ENCODE peak calls at places on chromosomes 4 and X, in eight cellular contexts. A is hepatocyte, P is AG09309, M is progenitor cell of endocrine pancreas, T is fibroblast of villous mesenchyme, J is left lung, R is MCF 10A, U is colonic mucosa. L is an unnamed sample.

GRCh38 chr4:74529284-74530041 is 84.5 kb downstream of the AREG start:
- DNase-seq in U (peak), M (no peak), J (no peak), P (no peak), R (no peak), T (no peak), A (no peak), L (no peak)

GRCh38 chr4:137651128-137651527 is 118.8 kb upstream of the PCDH18 start:
- DNase-seq in A (no peak), P (no peak), M (no peak), T (peak), U (no peak), J (no peak), R (no peak), L (no peak)

GRCh38 chrX:31981546-31982062 is 909.8 kb upstream of the FTHL17 start:
- DNase-seq in R (no peak), M (no peak), J (no peak), P (no peak), A (no peak), U (no peak), T (no peak), L (no peak)

GRCh38 chrX:153755136-153755535 is 8.9 kb upstream of the PLXNB3 start:
- DNase-seq in P (no peak), J (no peak), R (no peak), T (no peak), U (no peak), A (no peak), M (no peak), L (no peak)

GRCh38 chr4:8218371-8219050 is 19.4 kb downstream of the SH3TC1 start:
- DNase-seq in J (no peak), P (no peak), U (no peak), R (no peak), M (no peak), A (no peak), T (no peak), L (no peak)

GRCh38 chr4:48706741-48707140 is 73.3 kb downstream of the FRYL start:
- DNase-seq in P (no peak), U (no peak), M (no peak), T (no peak), A (no peak), J (no peak), R (no peak), L (no peak)

GRCh38 chr4:109206610-109207009 is 95.8 kb downstream of the COL25A1 start:
- DNase-seq in A (no peak), M (no peak), R (no peak), T (no peak), U (no peak), P (no peak), J (no peak), L (no peak)

GRCh38 chr4:184351560-184352451 is 122.5 kb downstream of the IRF2 start:
- DNase-seq in A (no peak), J (no peak), T (no peak), M (no peak), P (no peak), U (no peak), R (no peak), L (no peak)

GRCh38 chr4:44487341-44487740 is 38.7 kb upstream of the KCTD8 start:
- DNase-seq in R (peak), P (no peak), T (no peak), J (no peak), M (no peak), A (no peak), U (no peak), L (no peak)

GRCh38 chrX:108892501-108892900 is 156.1 kb upstream of the IRS4 start:
- DNase-seq in T (no peak), R (no peak), M (no peak), J (no peak), A (no peak), P (no peak), U (no peak), L (no peak)

GRCh38 chrX:132033166-132033565 is 10.1 kb downstream of the STK26 start:
- DNase-seq in J (no peak), P (no peak), T (no peak), M (no peak), A (no peak), U (no peak), R (no peak), L (no peak)

GRCh38 chr4:1047976-1048780 is 36.8 kb downstream of the FGFRL1 start:
- DNase-seq in M (no peak), J (peak), P (no peak), U (no peak), A (no peak), T (no peak), R (no peak), L (no peak)

GRCh38 chr4:98568896-98569663 is 89.3 kb downstream of the TSPAN5 start:
- DNase-seq in M (no peak), R (no peak), A (no peak), U (no peak), T (peak), P (no peak), J (no peak), L (no peak)

GRCh38 chr4:7547368-7548040 is 112.8 kb upstream of the PSAPL1 start:
- DNase-seq in M (no peak), P (no peak), J (no peak), A (no peak), T (no peak), U (no peak), R (peak), L (no peak)

GRCh38 chr4:137534516-137534915 is 2.2 kb upstream of the PCDH18 start:
- DNase-seq in A (no peak), P (no peak), T (no peak), U (no peak), J (no peak), M (no peak), R (no peak), L (no peak)

GRCh38 chrX:39445336-39445735 is 644.1 kb downstream of the MID1IP1 start:
- DNase-seq in U (peak), J (no peak), P (no peak), A (no peak), T (no peak), M (no peak), R (peak), L (peak)
- TF ChIP-seq CTCF in U (peak), J (peak), P (peak), A (peak), T (peak), M (peak), R (peak), L (no peak)

DNA sequence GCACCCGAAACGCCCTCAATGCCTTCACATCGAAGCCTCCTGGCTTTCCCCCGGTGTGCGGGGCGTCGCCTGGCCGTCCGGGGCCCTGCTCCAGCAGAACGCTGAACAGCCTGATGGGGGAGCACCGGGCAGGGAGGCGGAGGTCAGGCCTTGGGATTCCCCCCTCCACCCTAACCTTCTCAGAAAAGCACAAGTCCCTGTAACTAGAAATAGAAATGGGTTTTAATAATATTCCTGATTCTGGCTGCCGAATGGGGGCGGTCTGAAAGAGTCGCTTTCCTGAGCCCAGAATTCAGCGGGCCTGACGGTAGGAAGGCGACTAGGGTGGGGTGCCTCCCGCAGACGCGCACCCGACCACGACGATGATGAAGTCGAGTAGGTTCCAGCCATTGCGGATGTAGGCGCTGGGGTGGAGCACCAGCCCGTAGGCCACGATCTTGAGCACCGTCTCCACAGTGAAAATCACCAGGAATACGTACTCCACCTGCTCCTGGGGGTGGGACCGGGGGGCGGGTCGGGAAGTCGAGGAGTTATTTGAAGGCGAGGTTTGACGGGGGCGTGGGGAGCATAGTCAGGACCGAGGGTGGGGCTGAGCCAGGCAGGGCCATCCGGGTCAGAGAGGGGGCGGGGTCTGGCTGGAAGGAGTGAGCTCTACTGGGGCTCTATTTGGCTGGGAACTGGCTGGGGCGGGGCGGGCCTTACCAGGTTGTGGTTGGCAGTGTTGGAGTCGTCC is 2.5 kb downstream of the CACNA1F start:
- DNase-seq in T (no peak), J (peak), U (peak), A (peak), M (peak), P (no peak), R (no peak), L (peak)
- TF ChIP-seq CTCF in T (no peak), J (no peak), U (no peak), A (no peak), M (peak), P (no peak), R (no peak), L (no peak)

GRCh38 chr4:185626798-185627197 is 91.5 kb upstream of the PDLIM3 start:
- DNase-seq in M (no peak), U (no peak), T (no peak), R (no peak), J (no peak), P (no peak), A (no peak), L (no peak)
- TF ChIP-seq CTCF in M (no peak), U (no peak), T (no peak), R (no peak), J (no peak), P (no peak), A (no peak), L (no peak)

GRCh38 chr4:175562537-175562936 is 249.5 kb downstream of the GPM6A start:
- DNase-seq in R (no peak), T (no peak), P (no peak), U (no peak), M (no peak), J (no peak), A (no peak), L (no peak)

GRCh38 chr4:175561691-175562090 is 250.4 kb downstream of the GPM6A start:
- DNase-seq in P (no peak), J (no peak), M (no peak), R (no peak), U (no peak), T (no peak), A (no peak), L (no peak)

GRCh38 chr4:175562111-175562510 is 250.0 kb downstream of the GPM6A start:
- DNase-seq in A (no peak), T (no peak), R (no peak), P (no peak), M (no peak), U (no peak), J (no peak), L (no peak)

DNA sequence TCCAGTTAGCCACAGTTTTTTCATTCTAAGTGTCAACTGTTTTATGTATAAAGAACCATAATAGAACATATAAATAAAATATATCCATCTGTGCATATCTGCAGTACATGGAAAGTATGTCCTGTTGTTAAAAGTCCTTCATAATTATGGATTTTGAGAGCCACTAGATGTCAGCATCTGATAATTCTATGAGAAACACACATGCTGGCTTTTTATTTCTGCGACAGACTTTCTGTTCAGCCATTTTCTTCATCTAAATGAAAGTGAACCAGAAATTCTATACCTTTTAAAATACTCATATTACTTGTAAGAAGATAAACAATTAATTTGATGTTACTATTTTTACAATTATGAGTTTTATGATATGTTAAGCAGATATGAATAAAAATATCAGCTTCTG is 251.4 kb downstream of the GPM6A start:
- DNase-seq in T (peak), U (no peak), R (peak), A (peak), J (no peak), P (peak), M (no peak), L (no peak)
- TF ChIP-seq CTCF in T (peak), U (no peak), R (peak), A (peak), J (no peak), P (peak), M (no peak), L (no peak)

GRCh38 chr4:158259955-158260575 is 49.8 kb downstream of the TMEM144 start:
- DNase-seq in T (peak), R (peak), P (no peak), J (no peak), U (no peak), M (no peak), A (peak), L (no peak)
- TF ChIP-seq CTCF in T (peak), R (peak), P (no peak), J (peak), U (no peak), M (peak), A (peak), L (no peak)

GRCh38 chr4:140752669-140753068 is 3.5 kb downstream of the TBC1D9 start:
- DNase-seq in T (no peak), U (no peak), A (no peak), M (no peak), J (no peak), R (no peak), P (no peak), L (no peak)

GRCh38 chr4:140756292-140757219 is at the start of gene TBC1D9:
- DNase-seq in U (peak), M (peak), R (peak), A (peak), T (peak), P (peak), J (peak), L (peak)

GRCh38 chr4:140757220-140757607 is 1.0 kb upstream of the TBC1D9 start:
- DNase-seq in J (no peak), A (no peak), U (no peak), M (no peak), P (no peak), R (no peak), T (no peak), L (no peak)

GRCh38 chr4:140754918-140755810 is 1.0 kb downstream of the TBC1D9 start:
- DNase-seq in U (peak), T (no peak), R (peak), J (no peak), A (no peak), M (no peak), P (no peak), L (no peak)

GRCh38 chr4:140755811-140756291 is 334 bp downstream of the TBC1D9 start:
- DNase-seq in J (peak), A (peak), R (peak), U (no peak), M (peak), P (no peak), T (no peak), L (no peak)
- TF ChIP-seq CTCF in J (no peak), A (no peak), R (no peak), U (no peak), M (no peak), P (no peak), T (no peak), L (no peak)